ENCODE peak calls at places on chromosomes 3 and 15, in five cellular contexts. One of them, this sample, is unnamed.

GRCh38 chr15:40367038-40367672 is 9.1 kb downstream of the DISP2 start:
- DNase-seq in HepG2: no peak
- DNase-seq in GM12891: no peak
- DNase-seq in H1: no peak
- DNase-seq in K562: no peak
- DNase-seq in this sample: no peak

GRCh38 chr3:13544293-13544831 is 4.6 kb upstream of the FBLN2 start:
- DNase-seq in H1: no peak
- DNase-seq in K562: no peak
- DNase-seq in HepG2: no peak
- DNase-seq in GM12891: no peak
- DNase-seq in this sample: no peak

GRCh38 chr15:89018235-89018634 is 70.0 kb upstream of the ABHD2 start:
- DNase-seq in H1: no peak
- DNase-seq in K562: no peak
- DNase-seq in GM12891: no peak
- DNase-seq in HepG2: no peak
- DNase-seq in this sample: no peak

GRCh38 chr3:107367353-107367752 is 9.9 kb upstream of the CCDC54 start:
- DNase-seq in K562: peak
- DNase-seq in H1: no peak
- DNase-seq in HepG2: no peak
- DNase-seq in GM12891: no peak
- DNase-seq in this sample: no peak

GRCh38 chr3:156769661-156770654 is 56.2 kb upstream of the LEKR1 start:
- DNase-seq in HepG2: no peak
- DNase-seq in H1: no peak
- DNase-seq in GM12891: no peak
- DNase-seq in K562: no peak
- DNase-seq in this sample: no peak

GRCh38 chr3:69422751-69423150 is 36.9 kb upstream of the FRMD4B start:
- DNase-seq in K562: no peak
- DNase-seq in GM12891: no peak
- DNase-seq in HepG2: no peak
- DNase-seq in H1: no peak
- DNase-seq in this sample: no peak

GRCh38 chr15:84699538-84700191 is 16.3 kb downstream of the SEC11A start:
- DNase-seq in H1: no peak
- DNase-seq in HepG2: no peak
- DNase-seq in K562: no peak
- DNase-seq in GM12891: no peak
- DNase-seq in this sample: no peak

GRCh38 chr15:39777497-39777896 is 5.1 kb downstream of the FSIP1 start:
- DNase-seq in K562: no peak
- DNase-seq in GM12891: no peak
- DNase-seq in HepG2: no peak
- DNase-seq in H1: no peak
- DNase-seq in this sample: no peak

GRCh38 chr15:91866371-91866905 is 12.9 kb downstream of the SLCO3A1 start:
- DNase-seq in K562: no peak
- DNase-seq in HepG2: no peak
- DNase-seq in H1: no peak
- DNase-seq in GM12891: no peak
- DNase-seq in this sample: no peak

GRCh38 chr3:9649791-9650521 is 651 bp downstream of the MTMR14 start:
- DNase-seq in H1: no peak
- DNase-seq in GM12891: peak
- DNase-seq in K562: peak
- DNase-seq in HepG2: no peak
- DNase-seq in this sample: peak

GRCh38 chr3:177973241-177973840 is 562.9 kb upstream of the KCNMB2 start:
- DNase-seq in H1: no peak
- DNase-seq in HepG2: no peak
- DNase-seq in K562: no peak
- DNase-seq in GM12891: no peak
- DNase-seq in this sample: no peak

GRCh38 chr3:4413467-4413866 is 53.6 kb downstream of the SUMF1 start:
- DNase-seq in K562: no peak
- DNase-seq in HepG2: no peak
- DNase-seq in H1: no peak
- DNase-seq in GM12891: no peak
- DNase-seq in this sample: no peak

GRCh38 chr3:134485075-134485536 is 679 bp downstream of the ANAPC13 start:
- DNase-seq in GM12891: no peak
- DNase-seq in K562: peak
- DNase-seq in HepG2: peak
- DNase-seq in H1: no peak
- DNase-seq in this sample: peak

GRCh38 chr15:100705841-100706240 is 103.5 kb downstream of the ASB7 start:
- DNase-seq in GM12891: no peak
- DNase-seq in H1: no peak
- DNase-seq in HepG2: no peak
- DNase-seq in K562: no peak
- DNase-seq in this sample: no peak

GRCh38 chr3:78086150-78086549 is 1046.3 kb downstream of the ROBO2 start:
- DNase-seq in K562: no peak
- DNase-seq in H1: no peak
- DNase-seq in HepG2: no peak
- DNase-seq in GM12891: no peak
- DNase-seq in this sample: no peak

GRCh38 chr3:189839576-189839975 is 208.4 kb downstream of the TP63 start:
- DNase-seq in HepG2: no peak
- DNase-seq in H1: no peak
- DNase-seq in K562: no peak
- DNase-seq in GM12891: no peak
- DNase-seq in this sample: no peak

GRCh38 chr15:29131336-29132109 is 138.1 kb downstream of the NSMCE3 start:
- DNase-seq in K562: no peak
- DNase-seq in GM12891: no peak
- DNase-seq in HepG2: no peak
- DNase-seq in H1: no peak
- DNase-seq in this sample: no peak

GRCh38 chr3:147410126-147410517 is 957 bp downstream of the ZIC1 start:
- DNase-seq in HepG2: no peak
- DNase-seq in H1: no peak
- DNase-seq in K562: no peak
- DNase-seq in GM12891: no peak
- DNase-seq in this sample: no peak

GRCh38 chr3:46848271-46849097 is 14.8 kb downstream of the MYL3 start:
- DNase-seq in HepG2: no peak
- DNase-seq in GM12891: no peak
- DNase-seq in K562: peak
- DNase-seq in H1: no peak
- DNase-seq in this sample: no peak

GRCh38 chr3:120348065-120348980 is 831 bp downstream of the LRRC58 start:
- DNase-seq in GM12891: no peak
- DNase-seq in K562: peak
- DNase-seq in HepG2: peak
- DNase-seq in H1: peak
- DNase-seq in this sample: peak

GRCh38 chr3:72214065-72215048 is 429.4 kb upstream of the PROK2 start:
- DNase-seq in GM12891: no peak
- DNase-seq in HepG2: no peak
- DNase-seq in H1: no peak
- DNase-seq in K562: peak
- DNase-seq in this sample: no peak

GRCh38 chr3:123028233-123028828 is 768 bp upstream of the SEMA5B start:
- DNase-seq in GM12891: peak
- DNase-seq in K562: peak
- DNase-seq in HepG2: peak
- DNase-seq in H1: no peak
- DNase-seq in this sample: peak

GRCh38 chr3:138381950-138382715 is 33.8 kb downstream of the MRAS start:
- DNase-seq in HepG2: peak
- DNase-seq in H1: no peak
- DNase-seq in GM12891: no peak
- DNase-seq in K562: no peak
- DNase-seq in this sample: no peak

GRCh38 chr3:193869221-193870201 is 266.4 kb upstream of the HES1 start:
- DNase-seq in K562: peak
- DNase-seq in GM12891: no peak
- DNase-seq in H1: peak
- DNase-seq in HepG2: no peak
- DNase-seq in this sample: no peak

GRCh38 chr3:151085227-151085888 is at the start of gene MED12L:
- DNase-seq in GM12891: peak
- DNase-seq in K562: peak
- DNase-seq in H1: no peak
- DNase-seq in HepG2: peak
- DNase-seq in this sample: peak

GRCh38 chr3:190305406-190305805 is 16.8 kb downstream of the CLDN1 start:
- DNase-seq in HepG2: no peak
- DNase-seq in H1: no peak
- DNase-seq in K562: no peak
- DNase-seq in GM12891: no peak
- DNase-seq in this sample: no peak

GRCh38 chr15:43776101-43776717 is 557 bp downstream of the ELL3 start:
- DNase-seq in H1: no peak
- DNase-seq in GM12891: peak
- DNase-seq in HepG2: no peak
- DNase-seq in K562: no peak
- DNase-seq in this sample: peak

GRCh38 chr3:134388748-134389485 is 14.7 kb upstream of the AMOTL2 start:
- DNase-seq in H1: no peak
- DNase-seq in GM12891: no peak
- DNase-seq in K562: no peak
- DNase-seq in HepG2: no peak
- DNase-seq in this sample: no peak

GRCh38 chr15:78284758-78285157 is 14.7 kb downstream of the SKIC8 start:
- DNase-seq in HepG2: no peak
- DNase-seq in H1: no peak
- DNase-seq in GM12891: no peak
- DNase-seq in K562: peak
- DNase-seq in this sample: no peak

GRCh38 chr3:38297947-38298711 is 16.0 kb downstream of the SLC22A14 start:
- DNase-seq in GM12891: no peak
- DNase-seq in K562: no peak
- DNase-seq in H1: no peak
- DNase-seq in HepG2: no peak
- DNase-seq in this sample: no peak

DNA sequence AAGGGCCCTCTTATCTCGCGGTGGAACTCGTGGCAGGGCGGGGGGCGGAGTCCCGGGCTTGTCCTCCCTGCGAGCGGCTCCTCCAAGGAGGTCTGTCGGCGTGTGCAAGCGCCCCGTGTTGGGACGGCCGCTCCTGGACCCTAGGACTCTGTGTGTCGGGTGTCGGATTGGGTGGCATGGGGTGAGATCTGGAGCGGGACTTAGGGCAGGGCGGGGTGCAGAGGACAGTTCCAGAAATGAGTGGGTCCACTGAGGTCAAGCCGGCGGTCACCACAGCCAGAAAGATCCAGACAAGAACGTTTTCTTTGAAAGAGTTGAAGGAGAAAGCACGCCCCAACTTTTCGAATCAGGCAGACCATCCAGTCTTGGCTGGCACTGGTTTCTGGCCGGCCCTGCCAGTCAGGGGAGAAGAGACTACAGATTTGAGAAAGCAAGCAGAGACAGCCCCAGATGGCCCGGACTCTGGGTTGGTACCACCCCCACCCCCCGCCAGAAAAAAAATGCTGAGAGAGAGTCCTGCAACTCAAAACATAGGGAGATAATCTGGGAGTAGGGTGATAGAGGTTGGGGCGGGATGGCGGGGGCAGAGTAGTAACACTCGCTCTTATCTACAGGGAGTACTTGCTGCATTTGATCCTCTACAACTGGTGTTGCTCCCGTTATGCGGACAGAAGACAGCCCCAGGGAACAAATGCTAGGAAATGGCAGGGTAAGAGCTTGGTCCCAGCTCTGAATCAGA is 829 bp upstream of the CISH start:
- DNase-seq in H1: no peak
- DNase-seq in HepG2: no peak
- DNase-seq in K562: peak
- DNase-seq in GM12891: no peak
- DNase-seq in this sample: no peak
- TF ChIP-seq POLR2AphosphoS5 in H1: no peak
- TF ChIP-seq POLR2AphosphoS5 in HepG2: no peak
- TF ChIP-seq POLR2AphosphoS5 in K562: peak
- TF ChIP-seq POLR2AphosphoS5 in GM12891: no peak
- TF ChIP-seq POLR2AphosphoS5 in this sample: no peak

GRCh38 chr3:100993309-100993708 is at the start of gene ABI3BP:
- DNase-seq in HepG2: no peak
- DNase-seq in H1: no peak
- DNase-seq in GM12891: no peak
- DNase-seq in K562: peak
- DNase-seq in this sample: no peak
- TF ChIP-seq POLR2A in HepG2: no peak
- TF ChIP-seq POLR2A in H1: no peak
- TF ChIP-seq POLR2A in GM12891: no peak
- TF ChIP-seq POLR2A in K562: no peak
- TF ChIP-seq POLR2A in this sample: no peak

GRCh38 chr15:75431682-75432081 is 19.8 kb downstream of the SIN3A start:
- DNase-seq in H1: no peak
- DNase-seq in GM12891: no peak
- DNase-seq in HepG2: no peak
- DNase-seq in K562: no peak
- DNase-seq in this sample: no peak
- TF ChIP-seq TAF1 in H1: no peak
- TF ChIP-seq TAF1 in GM12891: no peak
- TF ChIP-seq TAF1 in HepG2: no peak
- TF ChIP-seq TAF1 in K562: no peak
- TF ChIP-seq TAF1 in this sample: no peak

GRCh38 chr3:42819351-42819965 is 10.2 kb downstream of the ACKR2 start:
- DNase-seq in GM12891: no peak
- DNase-seq in HepG2: peak
- DNase-seq in H1: no peak
- DNase-seq in K562: no peak
- DNase-seq in this sample: no peak

GRCh38 chr3:42820746-42821051 is 11.5 kb downstream of the ACKR2 start:
- DNase-seq in H1: no peak
- DNase-seq in GM12891: no peak
- DNase-seq in K562: no peak
- DNase-seq in HepG2: no peak
- DNase-seq in this sample: no peak

GRCh38 chr3:42815826-42816225 is 6.6 kb downstream of the ACKR2 start:
- DNase-seq in GM12891: no peak
- DNase-seq in H1: no peak
- DNase-seq in K562: no peak
- DNase-seq in HepG2: no peak
- DNase-seq in this sample: no peak

GRCh38 chr3:42814246-42814645 is 5.0 kb downstream of the ACKR2 start:
- DNase-seq in H1: no peak
- DNase-seq in GM12891: no peak
- DNase-seq in HepG2: no peak
- DNase-seq in K562: no peak
- DNase-seq in this sample: no peak

DNA sequence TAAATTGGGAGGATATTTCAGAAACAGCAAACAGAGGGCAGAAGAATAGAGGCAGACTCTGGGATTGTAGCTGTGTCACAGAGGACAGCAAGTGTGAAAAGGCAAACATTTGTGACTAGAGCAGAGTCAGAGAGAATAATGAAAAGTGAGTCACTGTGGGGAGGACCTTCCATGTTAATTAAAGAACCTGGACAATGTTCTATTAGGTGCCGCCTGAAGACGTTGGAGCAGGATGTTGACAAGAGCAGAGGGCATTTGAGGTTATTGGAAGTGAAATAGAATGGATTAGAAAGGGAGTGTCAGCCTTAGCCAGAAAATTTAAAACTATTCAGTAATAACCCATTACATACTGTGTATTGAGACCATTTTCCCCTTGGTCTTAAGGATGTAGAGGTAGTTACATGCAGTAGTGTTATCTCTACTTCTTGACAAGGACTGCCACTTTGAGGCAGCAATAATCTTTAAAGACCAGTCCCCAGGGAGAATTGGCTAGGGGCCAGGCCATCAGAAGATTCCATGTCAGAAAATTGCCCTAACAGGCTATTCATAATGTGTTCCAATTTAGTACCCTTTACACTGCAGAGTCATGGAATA is 5.8 kb downstream of the ACKR2 start:
- DNase-seq in HepG2: peak
- DNase-seq in H1: no peak
- DNase-seq in K562: peak
- DNase-seq in GM12891: no peak
- DNase-seq in this sample: no peak
- TF ChIP-seq POLR2AphosphoS5 in HepG2: no peak
- TF ChIP-seq POLR2AphosphoS5 in H1: no peak
- TF ChIP-seq POLR2AphosphoS5 in K562: peak
- TF ChIP-seq POLR2AphosphoS5 in GM12891: no peak
- TF ChIP-seq POLR2AphosphoS5 in this sample: no peak

This sample was measured in GM12892.